ENCODE peak calls at places on chromosomes 13 and 19, in eight cellular contexts. One of them, this sample, is unnamed.

GRCh38 chr19:6288737-6289136 is 9.0 kb upstream of the MLLT1 start:
- DNase-seq in transverse colon: no peak
- DNase-seq in breast epithelium: no peak
- DNase-seq in IMR-90: no peak
- DNase-seq in ovary: no peak
- DNase-seq in heart left ventricle: no peak
- DNase-seq in adrenal gland: no peak
- DNase-seq in vagina: no peak
- DNase-seq in this sample: no peak

GRCh38 chr13:32403108-32403507 is 24.8 kb downstream of the N4BP2L1 start:
- DNase-seq in transverse colon: no peak
- DNase-seq in breast epithelium: no peak
- DNase-seq in IMR-90: no peak
- DNase-seq in ovary: no peak
- DNase-seq in heart left ventricle: no peak
- DNase-seq in adrenal gland: no peak
- DNase-seq in vagina: no peak
- DNase-seq in this sample: no peak

GRCh38 chr19:43936219-43936618 is 1.1 kb upstream of the ZNF45 start:
- DNase-seq in transverse colon: no peak
- DNase-seq in breast epithelium: no peak
- DNase-seq in IMR-90: no peak
- DNase-seq in ovary: no peak
- DNase-seq in heart left ventricle: no peak
- DNase-seq in adrenal gland: no peak
- DNase-seq in vagina: no peak
- DNase-seq in this sample: no peak

GRCh38 chr19:40610396-40611064 is 9.4 kb downstream of the LTBP4 start:
- DNase-seq in transverse colon: peak
- DNase-seq in breast epithelium: peak
- DNase-seq in IMR-90: no peak
- DNase-seq in ovary: peak
- DNase-seq in heart left ventricle: no peak
- DNase-seq in adrenal gland: peak
- DNase-seq in vagina: no peak
- DNase-seq in this sample: no peak

GRCh38 chr19:2578911-2579677 is 103.2 kb downstream of the GADD45B start:
- DNase-seq in transverse colon: peak
- DNase-seq in breast epithelium: peak
- DNase-seq in IMR-90: peak
- DNase-seq in ovary: peak
- DNase-seq in heart left ventricle: peak
- DNase-seq in adrenal gland: peak
- DNase-seq in vagina: no peak
- DNase-seq in this sample: peak

GRCh38 chr13:26423634-26424033 is 133.8 kb upstream of the WASF3 start:
- DNase-seq in transverse colon: peak
- DNase-seq in breast epithelium: no peak
- DNase-seq in IMR-90: peak
- DNase-seq in ovary: no peak
- DNase-seq in heart left ventricle: no peak
- DNase-seq in adrenal gland: no peak
- DNase-seq in vagina: no peak
- DNase-seq in this sample: no peak

GRCh38 chr13:73657821-73658540 is 476.2 kb downstream of the KLF12 start:
- DNase-seq in transverse colon: no peak
- DNase-seq in breast epithelium: no peak
- DNase-seq in IMR-90: no peak
- DNase-seq in ovary: no peak
- DNase-seq in heart left ventricle: peak
- DNase-seq in adrenal gland: no peak
- DNase-seq in vagina: no peak
- DNase-seq in this sample: no peak

GRCh38 chr19:45553464-45553863 is 31.1 kb downstream of the OPA3 start:
- DNase-seq in transverse colon: peak
- DNase-seq in breast epithelium: no peak
- DNase-seq in IMR-90: no peak
- DNase-seq in ovary: no peak
- DNase-seq in heart left ventricle: no peak
- DNase-seq in adrenal gland: no peak
- DNase-seq in vagina: no peak
- DNase-seq in this sample: no peak

GRCh38 chr19:32176591-32176990 is 168.8 kb upstream of the ZNF507 start:
- DNase-seq in transverse colon: no peak
- DNase-seq in breast epithelium: no peak
- DNase-seq in IMR-90: no peak
- DNase-seq in ovary: no peak
- DNase-seq in heart left ventricle: no peak
- DNase-seq in adrenal gland: no peak
- DNase-seq in vagina: peak
- DNase-seq in this sample: no peak

GRCh38 chr13:50380905-50381304 is 365.7 kb downstream of the KCNRG start:
- DNase-seq in transverse colon: no peak
- DNase-seq in breast epithelium: no peak
- DNase-seq in IMR-90: no peak
- DNase-seq in ovary: no peak
- DNase-seq in heart left ventricle: no peak
- DNase-seq in adrenal gland: no peak
- DNase-seq in vagina: no peak
- DNase-seq in this sample: no peak

GRCh38 chr19:58497634-58498170 is 14.1 kb downstream of the SLC27A5 start:
- DNase-seq in transverse colon: no peak
- DNase-seq in breast epithelium: no peak
- DNase-seq in IMR-90: no peak
- DNase-seq in ovary: no peak
- DNase-seq in heart left ventricle: no peak
- DNase-seq in adrenal gland: no peak
- DNase-seq in vagina: no peak
- DNase-seq in this sample: no peak

GRCh38 chr13:103272770-103273169 is 206.6 kb upstream of the SLC10A2 start:
- DNase-seq in transverse colon: no peak
- DNase-seq in breast epithelium: no peak
- DNase-seq in IMR-90: peak
- DNase-seq in ovary: no peak
- DNase-seq in heart left ventricle: no peak
- DNase-seq in adrenal gland: no peak
- DNase-seq in vagina: no peak
- DNase-seq in this sample: no peak

GRCh38 chr19:20472854-20473253 is 92.7 kb downstream of the ZNF737 start:
- DNase-seq in transverse colon: no peak
- DNase-seq in breast epithelium: no peak
- DNase-seq in IMR-90: no peak
- DNase-seq in ovary: no peak
- DNase-seq in heart left ventricle: no peak
- DNase-seq in adrenal gland: no peak
- DNase-seq in vagina: no peak
- DNase-seq in this sample: no peak

GRCh38 chr13:61900033-61900432 is 484.4 kb upstream of the PCDH20 start:
- DNase-seq in transverse colon: no peak
- DNase-seq in breast epithelium: no peak
- DNase-seq in IMR-90: no peak
- DNase-seq in ovary: no peak
- DNase-seq in heart left ventricle: no peak
- DNase-seq in adrenal gland: no peak
- DNase-seq in vagina: no peak
- DNase-seq in this sample: no peak

GRCh38 chr13:58313219-58313618 is 681.7 kb downstream of the PCDH17 start:
- DNase-seq in transverse colon: no peak
- DNase-seq in breast epithelium: no peak
- DNase-seq in IMR-90: no peak
- DNase-seq in ovary: no peak
- DNase-seq in heart left ventricle: no peak
- DNase-seq in adrenal gland: no peak
- DNase-seq in vagina: no peak
- DNase-seq in this sample: no peak

GRCh38 chr13:21066946-21067345 is 5.6 kb upstream of the LATS2 start:
- DNase-seq in transverse colon: no peak
- DNase-seq in breast epithelium: no peak
- DNase-seq in IMR-90: no peak
- DNase-seq in ovary: no peak
- DNase-seq in heart left ventricle: no peak
- DNase-seq in adrenal gland: no peak
- DNase-seq in vagina: no peak
- DNase-seq in this sample: no peak

GRCh38 chr13:45417790-45418534 is at the start of gene SLC25A30:
- DNase-seq in transverse colon: peak
- DNase-seq in breast epithelium: peak
- DNase-seq in IMR-90: peak
- DNase-seq in ovary: peak
- DNase-seq in heart left ventricle: peak
- DNase-seq in adrenal gland: peak
- DNase-seq in vagina: no peak
- DNase-seq in this sample: peak

GRCh38 chr13:113565526-113566226 is 18.9 kb upstream of the TFDP1 start:
- DNase-seq in transverse colon: peak
- DNase-seq in breast epithelium: peak
- DNase-seq in IMR-90: no peak
- DNase-seq in ovary: peak
- DNase-seq in heart left ventricle: peak
- DNase-seq in adrenal gland: no peak
- DNase-seq in vagina: peak
- DNase-seq in this sample: no peak

GRCh38 chr13:99610702-99611289 is 109.5 kb downstream of the TM9SF2 start:
- DNase-seq in transverse colon: no peak
- DNase-seq in breast epithelium: no peak
- DNase-seq in IMR-90: no peak
- DNase-seq in ovary: no peak
- DNase-seq in heart left ventricle: no peak
- DNase-seq in adrenal gland: no peak
- DNase-seq in vagina: no peak
- DNase-seq in this sample: no peak

GRCh38 chr19:10219678-10220077 is 11.5 kb downstream of the S1PR2 start:
- DNase-seq in transverse colon: no peak
- DNase-seq in breast epithelium: no peak
- DNase-seq in IMR-90: peak
- DNase-seq in ovary: no peak
- DNase-seq in heart left ventricle: no peak
- DNase-seq in adrenal gland: no peak
- DNase-seq in vagina: no peak
- DNase-seq in this sample: no peak
- TF ChIP-seq POLR2A in transverse colon: no peak
- TF ChIP-seq POLR2A in breast epithelium: no peak
- TF ChIP-seq POLR2A in IMR-90: no peak
- TF ChIP-seq POLR2A in ovary: no peak
- TF ChIP-seq POLR2A in heart left ventricle: no peak
- TF ChIP-seq POLR2A in adrenal gland: no peak
- TF ChIP-seq POLR2A in vagina: no peak
- TF ChIP-seq POLR2A in this sample: no peak

GRCh38 chr13:40943073-40943472 is 76.0 kb downstream of the ELF1 start:
- DNase-seq in transverse colon: no peak
- DNase-seq in breast epithelium: no peak
- DNase-seq in IMR-90: no peak
- DNase-seq in ovary: no peak
- DNase-seq in heart left ventricle: no peak
- DNase-seq in adrenal gland: peak
- DNase-seq in vagina: no peak
- DNase-seq in this sample: no peak
- TF ChIP-seq POLR2A in transverse colon: no peak
- TF ChIP-seq POLR2A in breast epithelium: no peak
- TF ChIP-seq POLR2A in IMR-90: no peak
- TF ChIP-seq POLR2A in ovary: no peak
- TF ChIP-seq POLR2A in heart left ventricle: no peak
- TF ChIP-seq POLR2A in adrenal gland: no peak
- TF ChIP-seq POLR2A in vagina: no peak
- TF ChIP-seq POLR2A in this sample: no peak

GRCh38 chr19:49877879-49878743 is 609 bp downstream of the TBC1D17 start:
- DNase-seq in transverse colon: peak
- DNase-seq in breast epithelium: peak
- DNase-seq in IMR-90: peak
- DNase-seq in ovary: peak
- DNase-seq in heart left ventricle: peak
- DNase-seq in adrenal gland: peak
- DNase-seq in vagina: peak
- DNase-seq in this sample: peak
- TF ChIP-seq POLR2A in transverse colon: peak
- TF ChIP-seq POLR2A in breast epithelium: no peak
- TF ChIP-seq POLR2A in IMR-90: no peak
- TF ChIP-seq POLR2A in ovary: no peak
- TF ChIP-seq POLR2A in heart left ventricle: no peak
- TF ChIP-seq POLR2A in adrenal gland: no peak
- TF ChIP-seq POLR2A in vagina: no peak
- TF ChIP-seq POLR2A in this sample: peak

GRCh38 chr13:29977721-29978120 is 127.3 kb upstream of the UBL3 start:
- DNase-seq in transverse colon: no peak
- DNase-seq in breast epithelium: no peak
- DNase-seq in IMR-90: peak
- DNase-seq in ovary: no peak
- DNase-seq in heart left ventricle: no peak
- DNase-seq in adrenal gland: no peak
- DNase-seq in vagina: no peak
- DNase-seq in this sample: no peak
- TF ChIP-seq POLR2A in transverse colon: no peak
- TF ChIP-seq POLR2A in breast epithelium: no peak
- TF ChIP-seq POLR2A in IMR-90: no peak
- TF ChIP-seq POLR2A in ovary: no peak
- TF ChIP-seq POLR2A in heart left ventricle: no peak
- TF ChIP-seq POLR2A in adrenal gland: no peak
- TF ChIP-seq POLR2A in vagina: no peak
- TF ChIP-seq POLR2A in this sample: no peak

GRCh38 chr19:13055213-13056051 is 47.2 kb downstream of the LYL1 start:
- DNase-seq in transverse colon: peak
- DNase-seq in breast epithelium: peak
- DNase-seq in IMR-90: peak
- DNase-seq in ovary: peak
- DNase-seq in heart left ventricle: peak
- DNase-seq in adrenal gland: peak
- DNase-seq in vagina: no peak
- DNase-seq in this sample: peak

GRCh38 chr19:13057744-13058143 is 44.9 kb downstream of the LYL1 start:
- DNase-seq in transverse colon: no peak
- DNase-seq in breast epithelium: no peak
- DNase-seq in IMR-90: peak
- DNase-seq in ovary: no peak
- DNase-seq in heart left ventricle: no peak
- DNase-seq in adrenal gland: no peak
- DNase-seq in vagina: no peak
- DNase-seq in this sample: no peak

GRCh38 chr19:13057147-13057572 is 45.5 kb downstream of the LYL1 start:
- DNase-seq in transverse colon: no peak
- DNase-seq in breast epithelium: no peak
- DNase-seq in IMR-90: no peak
- DNase-seq in ovary: no peak
- DNase-seq in heart left ventricle: no peak
- DNase-seq in adrenal gland: no peak
- DNase-seq in vagina: no peak
- DNase-seq in this sample: no peak

GRCh38 chr19:13054605-13055212 is 47.9 kb downstream of the LYL1 start:
- DNase-seq in transverse colon: no peak
- DNase-seq in breast epithelium: no peak
- DNase-seq in IMR-90: no peak
- DNase-seq in ovary: peak
- DNase-seq in heart left ventricle: no peak
- DNase-seq in adrenal gland: no peak
- DNase-seq in vagina: no peak
- DNase-seq in this sample: no peak

GRCh38 chr19:13056052-13056660 is 46.5 kb downstream of the LYL1 start:
- DNase-seq in transverse colon: peak
- DNase-seq in breast epithelium: no peak
- DNase-seq in IMR-90: peak
- DNase-seq in ovary: peak
- DNase-seq in heart left ventricle: no peak
- DNase-seq in adrenal gland: no peak
- DNase-seq in vagina: no peak
- DNase-seq in this sample: peak
- TF ChIP-seq POLR2A in transverse colon: no peak
- TF ChIP-seq POLR2A in breast epithelium: no peak
- TF ChIP-seq POLR2A in IMR-90: no peak
- TF ChIP-seq POLR2A in ovary: peak
- TF ChIP-seq POLR2A in heart left ventricle: peak
- TF ChIP-seq POLR2A in adrenal gland: no peak
- TF ChIP-seq POLR2A in vagina: no peak
- TF ChIP-seq POLR2A in this sample: peak

GRCh38 chr19:35639321-35639639 is 2.3 kb upstream of the ETV2 start:
- DNase-seq in transverse colon: no peak
- DNase-seq in breast epithelium: no peak
- DNase-seq in IMR-90: no peak
- DNase-seq in ovary: no peak
- DNase-seq in heart left ventricle: no peak
- DNase-seq in adrenal gland: no peak
- DNase-seq in vagina: no peak
- DNase-seq in this sample: no peak
- TF ChIP-seq POLR2A in transverse colon: no peak
- TF ChIP-seq POLR2A in breast epithelium: no peak
- TF ChIP-seq POLR2A in IMR-90: no peak
- TF ChIP-seq POLR2A in ovary: no peak
- TF ChIP-seq POLR2A in heart left ventricle: no peak
- TF ChIP-seq POLR2A in adrenal gland: no peak
- TF ChIP-seq POLR2A in vagina: no peak
- TF ChIP-seq POLR2A in this sample: no peak

This sample was measured in H54.